ENCODE peak calls at places on chromosomes 5 and 9, in six cellular contexts. Z is ovary, S is suprapubic skin, H is adrenal gland, D is tibial nerve, C is body of pancreas. V is an unnamed sample.

GRCh38 chr5:151257731-151258715 is 5.0 kb downstream of the GM2A start:
- DNase-seq in Z (no peak), S (no peak), H (no peak), D (no peak), C (no peak), V (no peak)

GRCh38 chr5:88956416-88956815 is 73.4 kb upstream of the MEF2C start:
- DNase-seq in Z (no peak), S (no peak), H (no peak), D (no peak), C (no peak), V (no peak)

GRCh38 chr9:112338561-112338960 is 5.1 kb upstream of the PTBP3 start:
- DNase-seq in Z (no peak), S (no peak), H (no peak), D (no peak), C (no peak), V (no peak)

GRCh38 chr9:73216016-73216415 is 64.4 kb downstream of the ANXA1 start:
- DNase-seq in Z (no peak), S (no peak), H (no peak), D (no peak), C (no peak), V (no peak)

GRCh38 chr5:18043344-18043743 is 409.1 kb downstream of the TAF11L14 start:
- DNase-seq in Z (no peak), S (no peak), H (no peak), D (no peak), C (no peak), V (no peak)

GRCh38 chr5:140361901-140362300 is 1.9 kb downstream of the SLC4A9 start:
- DNase-seq in Z (no peak), S (no peak), H (no peak), D (no peak), C (no peak), V (no peak)

GRCh38 chr9:27351438-27351837 is 54.5 kb upstream of the EQTN start:
- DNase-seq in Z (no peak), S (no peak), H (no peak), D (no peak), C (peak), V (no peak)

GRCh38 chr5:14893351-14893750 is 21.8 kb upstream of the ANKH start:
- DNase-seq in Z (no peak), S (no peak), H (no peak), D (no peak), C (no peak), V (no peak)

GRCh38 chr5:55406292-55406691 is 98.5 kb downstream of the MTREX start:
- DNase-seq in Z (no peak), S (no peak), H (no peak), D (no peak), C (no peak), V (no peak)

GRCh38 chr9:8856686-8857329 is 1057.2 kb upstream of the DMAC1 start:
- DNase-seq in Z (no peak), S (no peak), H (no peak), D (no peak), C (no peak), V (no peak)

GRCh38 chr5:152349683-152350526 is 55.2 kb downstream of the NMUR2 start:
- DNase-seq in Z (no peak), S (no peak), H (peak), D (no peak), C (peak), V (peak)

GRCh38 chr9:135765416-135765815 is 63.4 kb downstream of the KCNT1 start:
- DNase-seq in Z (no peak), S (no peak), H (no peak), D (no peak), C (no peak), V (no peak)
- H3K27ac ChIP-seq in Z (no peak), S (no peak), H (no peak), D (no peak), C (no peak), V (no peak)

GRCh38 chr5:119452060-119452372 is 281 bp upstream of the HSD17B4 start:
- DNase-seq in Z (no peak), S (no peak), H (no peak), D (no peak), C (no peak), V (no peak)

GRCh38 chr5:119451561-119451960 is 736 bp upstream of the HSD17B4 start:
- DNase-seq in Z (no peak), S (no peak), H (no peak), D (no peak), C (no peak), V (no peak)

GRCh38 chr5:119452373-119453044 is at the start of gene HSD17B4:
- DNase-seq in Z (peak), S (peak), H (peak), D (peak), C (peak), V (no peak)

GRCh38 chr5:119453045-119453383 is 717 bp downstream of the HSD17B4 start:
- DNase-seq in Z (no peak), S (no peak), H (no peak), D (peak), C (peak), V (no peak)

GRCh38 chr5:119454171-119454570 is 1.9 kb downstream of the HSD17B4 start:
- DNase-seq in Z (no peak), S (no peak), H (no peak), D (no peak), C (no peak), V (no peak)
- H3K4me3 ChIP-seq in Z (no peak), S (no peak), H (no peak), D (no peak), C (no peak), V (no peak)

GRCh38 chr9:105151686-105151995 is 92.8 kb upstream of the SLC44A1 start:
- DNase-seq in Z (no peak), S (no peak), H (no peak), D (no peak), C (no peak), V (no peak)
- H3K27ac ChIP-seq in Z (no peak), S (no peak), H (no peak), D (no peak), C (no peak), V (no peak)

GRCh38 chr5:93587919-93588585 is 5.0 kb downstream of the NR2F1 start:
- DNase-seq in Z (peak), S (no peak), H (no peak), D (no peak), C (no peak), V (no peak)
- H3K4me3 ChIP-seq in Z (no peak), S (no peak), H (no peak), D (peak), C (no peak), V (no peak)

GRCh38 chr5:169744336-169744735 is 107.3 kb downstream of the DOCK2 start:
- DNase-seq in Z (no peak), S (no peak), H (no peak), D (no peak), C (no peak), V (no peak)

GRCh38 chr5:169745441-169746146 is 108.5 kb downstream of the DOCK2 start:
- DNase-seq in Z (peak), S (no peak), H (no peak), D (no peak), C (no peak), V (no peak)

GRCh38 chr5:169749295-169749694 is 112.2 kb downstream of the DOCK2 start:
- DNase-seq in Z (no peak), S (no peak), H (no peak), D (no peak), C (no peak), V (no peak)

GRCh38 chr5:169748189-169748588 is 111.1 kb downstream of the DOCK2 start:
- DNase-seq in Z (no peak), S (no peak), H (no peak), D (no peak), C (no peak), V (no peak)

DNA sequence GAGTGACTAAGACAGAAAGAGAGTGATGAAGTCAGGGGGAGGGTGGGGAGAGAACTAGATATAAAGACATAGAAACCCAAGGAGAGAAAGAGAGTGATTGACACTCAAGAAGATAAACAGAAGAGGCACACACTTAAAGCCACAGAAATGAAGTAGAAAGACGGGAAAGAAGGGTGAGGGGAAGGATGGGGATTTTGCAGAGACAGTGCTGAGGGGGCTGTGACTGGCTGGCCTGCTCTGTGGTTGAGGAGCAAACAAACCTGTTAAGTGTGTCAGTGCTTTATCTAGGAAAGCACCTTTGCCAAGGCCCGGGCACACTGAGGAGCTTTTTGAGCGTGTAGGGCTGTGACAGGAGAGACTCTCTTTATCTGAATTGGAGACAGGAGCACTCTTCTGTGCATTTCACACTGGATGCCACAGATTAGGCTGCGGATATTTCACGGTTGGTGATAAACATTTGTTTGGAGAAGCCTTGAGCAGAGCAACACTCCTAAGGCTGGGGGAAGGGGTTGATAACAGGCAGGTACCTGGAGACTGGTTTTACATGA is 109.1 kb downstream of the DOCK2 start:
- DNase-seq in Z (no peak), S (no peak), H (no peak), D (no peak), C (no peak), V (no peak)
- H3K27ac ChIP-seq in Z (peak), S (no peak), H (no peak), D (no peak), C (no peak), V (no peak)

DNA sequence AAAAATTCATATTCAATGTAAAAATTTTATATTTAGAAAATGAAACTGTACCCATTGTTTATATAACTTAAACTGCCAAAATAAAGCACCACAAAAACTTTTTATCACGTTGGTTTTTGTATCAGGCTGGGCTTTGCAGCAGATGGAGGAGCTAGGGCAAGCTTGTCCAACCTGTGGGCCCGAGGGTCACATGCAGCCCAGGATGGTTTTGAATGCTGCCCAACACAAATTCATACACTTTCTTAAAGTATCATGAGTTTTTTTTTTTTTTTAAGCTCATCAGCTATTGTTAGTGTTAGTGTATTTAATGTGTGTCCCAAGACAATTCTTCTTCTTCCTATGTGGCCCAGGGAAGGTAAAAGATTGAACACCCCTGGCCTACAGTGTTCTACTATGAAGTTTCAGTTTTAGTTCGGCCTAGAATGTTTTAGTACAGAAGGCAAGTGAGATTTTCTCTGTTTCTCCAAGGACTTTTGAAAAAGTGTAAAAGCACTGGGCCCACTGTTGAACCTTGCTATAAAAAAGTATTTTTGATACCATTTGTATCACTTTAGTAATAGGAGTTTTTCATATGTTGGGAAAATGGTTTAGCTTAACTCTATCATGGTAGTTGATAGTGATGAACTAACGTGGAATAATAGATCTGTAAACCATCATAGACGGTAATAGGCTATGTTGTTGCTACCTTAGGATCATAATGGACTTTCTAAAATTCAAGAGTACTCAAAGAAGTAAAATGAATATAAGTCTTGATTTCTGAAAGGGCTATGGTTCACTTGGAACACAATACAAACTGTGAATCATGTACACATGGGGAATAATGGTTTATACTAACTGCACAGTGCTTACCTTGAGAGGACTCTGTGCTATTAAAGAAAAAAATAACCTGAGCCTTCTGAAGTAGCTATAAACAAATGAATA is 2.9 kb downstream of the CDKN2A start:
- DNase-seq in Z (no peak), S (no peak), H (no peak), D (no peak), C (no peak), V (no peak)
- H3K4me3 ChIP-seq in Z (no peak), S (no peak), H (no peak), D (no peak), C (no peak), V (no peak)

GRCh38 chr9:127575875-127576778 is 36.0 kb upstream of the STXBP1 start:
- DNase-seq in Z (no peak), S (no peak), H (no peak), D (no peak), C (peak), V (no peak)

GRCh38 chr9:127580371-127580770 is 31.7 kb upstream of the STXBP1 start:
- DNase-seq in Z (no peak), S (no peak), H (no peak), D (no peak), C (no peak), V (no peak)

GRCh38 chr9:127580879-127581278 is 31.2 kb upstream of the STXBP1 start:
- DNase-seq in Z (no peak), S (no peak), H (no peak), D (no peak), C (peak), V (no peak)

GRCh38 chr9:127578952-127579853 is 32.9 kb upstream of the STXBP1 start:
- DNase-seq in Z (peak), S (peak), H (peak), D (peak), C (peak), V (no peak)

GRCh38 chr9:127578627-127578951 is 33.5 kb upstream of the STXBP1 start:
- DNase-seq in Z (no peak), S (no peak), H (no peak), D (no peak), C (no peak), V (no peak)
- H3K27ac ChIP-seq in Z (peak), S (peak), H (peak), D (peak), C (peak), V (no peak)

V was measured in iPS DF 6.9.